ENCODE peak calls at places on chromosome X, in ten cellular contexts. O is H9; W is fibroblast of lung; U is GM23248; J is CD8-positive, alpha-beta memory T cell; S is cardiac muscle cell; D is SK-N-SH; C is left ventricle myocardium inferior; Z is HCT116; M is naive thymus-derived CD4-positive, alpha-beta T cell. B is an unnamed sample. For H3K9me3, the result is how much of the 10 kb centered on the place peaks cover.

GRCh38 chrX:107673933-107674479 is 45.7 kb downstream of the PRPS1 start:
- DNase-seq in O (peak), D (no peak), J (peak), S (peak), W (no peak), U (peak), M (peak), Z (no peak), C (peak), B (peak)

GRCh38 chrX:15956684-15957083 is 102.1 kb upstream of the AP1S2 start:
- DNase-seq in O (peak), W (peak), J (no peak), U (peak), C (no peak), Z (no peak), M (no peak), D (no peak), S (no peak), B (no peak)

GRCh38 chrX:98065151-98065550 is 1181.4 kb downstream of the RPA4 start:
- DNase-seq in J (no peak), U (no peak), W (no peak), Z (no peak), M (no peak), C (no peak), S (no peak), D (no peak), O (no peak), B (no peak)

GRCh38 chrX:53039239-53039638 is 9.3 kb upstream of the GPR173 start:
- DNase-seq in U (no peak), O (no peak), C (no peak), M (no peak), D (no peak), J (no peak), S (no peak), W (no peak), Z (no peak), B (no peak)

GRCh38 chrX:119853449-119853848 is 686 bp upstream of the UPF3B start:
- DNase-seq in C (no peak), Z (no peak), W (no peak), J (no peak), S (peak), D (no peak), U (peak), O (no peak), M (no peak), B (no peak)

GRCh38 chrX:155535866-155536265 is 76.9 kb downstream of the TMLHE start:
- DNase-seq in O (no peak), S (no peak), U (peak), J (no peak), C (no peak), W (peak), Z (no peak), M (no peak), D (no peak), B (no peak)

GRCh38 chrX:48761674-48762471 is at the start of gene GLOD5:
- DNase-seq in C (no peak), S (peak), O (peak), Z (peak), M (no peak), W (peak), D (peak), U (no peak), J (no peak), B (no peak)

GRCh38 chrX:41275661-41276609 is 58.0 kb upstream of the DDX3X start:
- DNase-seq in S (peak), M (peak), O (peak), D (peak), U (peak), W (peak), J (peak), C (peak), Z (no peak), B (peak)

GRCh38 chrX:6129195-6129594 is 99.5 kb downstream of the NLGN4X start:
- DNase-seq in Z (no peak), S (no peak), W (no peak), M (no peak), C (no peak), D (no peak), J (no peak), U (no peak), O (no peak), B (no peak)

GRCh38 chrX:18873836-18874235 is 110.1 kb downstream of the PHKA2 start:
- DNase-seq in J (no peak), D (no peak), O (no peak), M (no peak), W (no peak), C (no peak), Z (no peak), U (no peak), S (no peak), B (no peak)

GRCh38 chrX:104922206-104922621 is 298.3 kb downstream of the TEX13A start:
- DNase-seq in W (peak), U (peak), M (peak), Z (peak), C (peak), D (peak), S (peak), O (peak), J (peak), B (peak)

GRCh38 chrX:52574416-52575275 is 57.8 kb upstream of the XAGE1B start:
- DNase-seq in O (no peak), S (peak), J (peak), C (no peak), D (peak), M (no peak), U (peak), Z (peak), W (peak), B (no peak)

GRCh38 chrX:14779589-14779988 is 93.3 kb downstream of the FANCB start:
- DNase-seq in W (no peak), J (no peak), C (no peak), O (no peak), D (no peak), M (no peak), Z (no peak), U (no peak), S (no peak), B (no peak)

GRCh38 chrX:46500054-46500453 is 45.2 kb downstream of the ZNF674 start:
- DNase-seq in S (no peak), Z (no peak), D (no peak), M (no peak), U (peak), C (no peak), O (no peak), J (no peak), W (no peak), B (no peak)
- H3K9me3 ChIP-seq in S (under half), Z (under half), D (under half), M (under half), U (under half), C (half or more), O (half or more), J (under half), W (under half), B (under half)

GRCh38 chrX:111168314-111168713 is 72.3 kb downstream of the PAK3 start:
- DNase-seq in J (no peak), M (no peak), C (no peak), D (peak), S (peak), U (peak), O (peak), W (peak), Z (no peak), B (no peak)
- H3K9me3 ChIP-seq in J (under half), M (under half), C (under half), D (under half), S (under half), U (under half), O (under half), W (under half), Z (under half), B (under half)

GRCh38 chrX:76555269-76555668 is 127.8 kb downstream of the MAGEE1 start:
- DNase-seq in U (no peak), S (no peak), Z (no peak), J (no peak), C (no peak), W (no peak), M (no peak), O (no peak), D (no peak), B (no peak)

GRCh38 chrX:76550016-76550415 is 122.5 kb downstream of the MAGEE1 start:
- DNase-seq in U (no peak), C (no peak), S (no peak), O (no peak), J (no peak), W (no peak), M (no peak), D (no peak), Z (no peak), B (no peak)

DNA sequence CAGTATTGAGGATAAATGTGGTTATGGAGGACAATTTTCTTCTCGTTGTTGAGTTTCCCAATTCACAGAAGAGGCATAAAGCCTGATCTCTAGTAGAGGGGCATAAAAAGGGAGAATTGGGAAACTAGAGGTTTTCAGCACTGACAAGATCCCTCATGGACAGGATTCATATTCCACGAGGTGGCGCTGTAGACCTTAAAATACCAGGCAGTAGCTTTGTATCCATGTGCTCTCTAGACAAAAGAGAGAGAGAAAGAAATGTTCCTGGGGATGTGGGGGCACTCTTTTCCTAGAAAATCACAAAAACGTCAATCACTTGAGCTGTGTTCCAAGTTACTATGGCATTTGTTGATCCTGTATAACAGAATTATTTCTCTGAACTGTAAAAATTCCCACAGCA is 128.3 kb downstream of the MAGEE1 start:
- DNase-seq in W (peak), S (peak), M (no peak), J (no peak), U (peak), O (peak), D (peak), C (no peak), Z (peak), B (no peak)
- H3K9me3 ChIP-seq in W (under half), S (under half), M (under half), J (under half), U (under half), O (half or more), D (under half), C (under half), Z (under half), B (under half)

GRCh38 chrX:1871887-1872286 is 257.0 kb downstream of the ASMT start:
- DNase-seq in M (no peak), C (no peak), U (no peak), O (no peak), W (no peak), J (no peak), Z (no peak), S (no peak), D (no peak), B (no peak)

GRCh38 chrX:1876041-1876440 is 261.2 kb downstream of the ASMT start:
- DNase-seq in W (no peak), D (no peak), J (no peak), S (no peak), C (no peak), O (no peak), Z (no peak), M (no peak), U (no peak), B (no peak)

GRCh38 chrX:1874899-1875298 is 260.0 kb downstream of the ASMT start:
- DNase-seq in J (no peak), Z (no peak), O (no peak), D (no peak), W (no peak), S (no peak), C (no peak), U (no peak), M (no peak), B (no peak)

GRCh38 chrX:1873671-1874070 is 258.8 kb downstream of the ASMT start:
- DNase-seq in S (no peak), Z (no peak), U (no peak), M (no peak), O (no peak), C (no peak), D (no peak), J (no peak), W (no peak), B (no peak)

GRCh38 chrX:1874416-1874815 is 259.6 kb downstream of the ASMT start:
- DNase-seq in S (no peak), U (no peak), Z (no peak), D (no peak), M (no peak), C (no peak), J (no peak), O (no peak), W (no peak), B (no peak)
- H3K9me3 ChIP-seq in S (under half), U (under half), Z (under half), D (under half), M (under half), C (under half), J (under half), O (under half), W (under half), B (under half)

B was measured in T-helper 17 cell.